ENCODE peak calls at places on chromosomes 13 and 19, in six cellular contexts. H is endothelial cell of umbilical vein, B is sigmoid colon, Y is stomach, N is HL-60, R is K562. P is an unnamed sample.

GRCh38 chr13:41603917-41604316 is 146.6 kb downstream of the RGCC start:
- DNase-seq in Y (no peak), B (no peak), R (peak; percentile 12), N (no peak), H (peak; percentile 69), P (peak; percentile 17)

GRCh38 chr13:38530492-38530891 is 156.4 kb upstream of the FREM2 start:
- DNase-seq in N (no peak), B (no peak), H (no peak), Y (no peak), R (peak; percentile 4), P (no peak)

GRCh38 chr13:30025351-30025750 is 174.9 kb upstream of the UBL3 start:
- DNase-seq in N (no peak), H (no peak), R (no peak), B (no peak), Y (no peak), P (no peak)

GRCh38 chr13:96836733-96837132 is 157.5 kb downstream of the OXGR1 start:
- DNase-seq in H (no peak), N (no peak), R (no peak), Y (no peak), B (no peak), P (no peak)

GRCh38 chr19:55115446-55116065 is 1.9 kb downstream of the PPP1R12C start:
- DNase-seq in Y (no peak), B (no peak), N (no peak), R (peak; percentile 81), H (peak; percentile 21), P (no peak)

GRCh38 chr13:73809561-73809960 is 324.6 kb downstream of the KLF12 start:
- DNase-seq in N (no peak), Y (no peak), B (no peak), R (no peak), H (peak; percentile 64), P (no peak)

GRCh38 chr19:29771708-29772415 is 39.9 kb upstream of the CCNE1 start:
- DNase-seq in H (peak; percentile 38), R (peak; percentile 77), Y (peak; percentile 41), N (peak; percentile 18), B (no peak), P (peak; percentile 28)

GRCh38 chr19:46717716-46718143 is 816 bp upstream of the PRKD2 start:
- DNase-seq in R (no peak), B (peak; percentile 64), N (peak; percentile 9), H (no peak), Y (no peak), P (no peak)

GRCh38 chr13:24727731-24728601 is 36.0 kb upstream of the RNF17 start:
- DNase-seq in N (peak; percentile 82), H (peak; percentile 71), R (peak; percentile 68), Y (peak; percentile 75), B (no peak), P (peak; percentile 47)

GRCh38 chr19:1513492-1514294 is 874 bp upstream of the ADAMTSL5 start:
- DNase-seq in Y (peak; percentile 53), B (no peak), R (peak; percentile 83), H (no peak), N (peak; percentile 52), P (no peak)

GRCh38 chr19:35170359-35171061 is 16.0 kb downstream of the FXYD5 start:
- DNase-seq in R (no peak), H (no peak), B (peak; percentile 54), N (no peak), Y (no peak), P (no peak)

GRCh38 chr13:57017357-57017756 is 123.4 kb upstream of the PRR20A start:
- DNase-seq in B (no peak), N (no peak), H (no peak), R (no peak), Y (no peak), P (no peak)

GRCh38 chr13:27624071-27624470 is 2.4 kb downstream of the POLR1D start:
- DNase-seq in N (no peak), B (no peak), R (no peak), Y (peak; percentile 27), H (no peak), P (no peak)

GRCh38 chr13:20182231-20182846 is 10.4 kb downstream of the GJB2 start:
- DNase-seq in Y (peak; percentile 48), R (peak; percentile 64), H (peak; percentile 68), B (no peak), N (peak; percentile 77), P (peak; percentile 50)

GRCh38 chr13:113064534-113065405 is 40.8 kb upstream of the F7 start:
- DNase-seq in R (peak; percentile 53), H (no peak), Y (no peak), B (no peak), N (no peak), P (no peak)

GRCh38 chr19:49780861-49781260 is 14.1 kb downstream of the AP2A1 start:
- DNase-seq in R (no peak), N (no peak), B (no peak), H (no peak), Y (no peak), P (no peak)

GRCh38 chr19:9836021-9836420 is 903 bp downstream of the PIN1 start:
- DNase-seq in R (peak; percentile 17), H (no peak), Y (no peak), B (no peak), N (peak; percentile 21), P (no peak)

GRCh38 chr13:48875071-48875470 is 100.6 kb upstream of the FNDC3A start:
- DNase-seq in R (no peak), Y (no peak), N (no peak), H (no peak), B (no peak), P (no peak)

GRCh38 chr19:8366121-8366581 is 2.2 kb downstream of the ANGPTL4 start:
- DNase-seq in B (no peak), R (no peak), N (no peak), H (no peak), Y (no peak), P (no peak)

GRCh38 chr19:8361921-8362793 is 1.8 kb upstream of the ANGPTL4 start:
- DNase-seq in H (peak; percentile 99), R (no peak), Y (peak; percentile 98), B (peak; percentile 99), N (peak; percentile 70), P (peak; percentile 93)

GRCh38 chr19:8366961-8367326 is 3.0 kb downstream of the ANGPTL4 start:
- DNase-seq in N (no peak), B (peak; percentile 87), R (no peak), H (no peak), Y (no peak), P (no peak)

GRCh38 chr19:8367327-8368001 is 3.5 kb downstream of the ANGPTL4 start:
- DNase-seq in Y (peak; percentile 96), H (peak; percentile 96), N (no peak), B (peak; percentile 97), R (peak; percentile 58), P (no peak)

DNA sequence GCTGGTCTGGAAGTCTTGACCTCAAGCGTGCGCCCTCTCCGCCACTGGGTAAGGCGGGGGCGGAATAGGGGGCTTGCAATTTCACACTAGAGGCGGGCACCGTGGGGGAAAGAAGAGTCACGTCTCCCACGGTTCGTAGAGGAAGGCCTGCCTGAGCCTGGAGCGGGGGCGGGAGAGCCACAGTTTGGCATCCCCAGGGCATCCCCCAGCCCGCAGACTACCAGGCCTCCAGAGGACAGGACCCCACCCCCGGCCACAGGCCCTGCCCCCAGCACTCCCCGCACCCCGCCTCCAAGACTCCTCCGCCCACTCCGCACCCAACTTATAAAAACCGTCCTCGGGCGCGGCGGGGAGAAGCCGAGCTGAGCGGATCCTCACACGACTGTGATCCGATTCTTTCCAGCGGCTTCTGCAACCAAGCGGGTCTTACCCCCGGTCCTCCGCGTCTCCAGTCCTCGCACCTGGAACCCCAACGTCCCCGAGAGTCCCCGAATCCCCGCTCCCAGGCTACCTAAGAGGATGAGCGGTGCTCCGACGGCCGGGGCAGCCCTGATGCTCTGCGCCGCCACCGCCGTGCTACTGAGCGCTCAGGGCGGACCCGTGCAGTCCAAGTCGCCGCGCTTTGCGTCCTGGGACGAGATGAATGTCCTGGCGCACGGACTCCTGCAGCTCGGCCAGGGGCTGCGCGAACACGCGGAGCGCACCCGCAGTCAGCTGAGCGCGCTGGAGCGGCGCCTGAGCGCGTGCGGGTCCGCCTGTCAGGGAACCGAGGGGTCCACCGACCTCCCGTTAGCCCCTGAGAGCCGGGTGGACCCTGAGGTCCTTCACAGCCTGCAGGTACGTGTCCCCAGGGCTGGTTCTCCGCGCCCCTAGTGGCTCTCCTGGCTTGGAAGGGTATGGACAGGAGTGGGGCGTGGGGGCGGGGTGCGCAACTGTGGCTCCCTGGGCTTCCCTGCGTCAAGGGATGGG is at the start of gene ANGPTL4:
- DNase-seq in Y (peak; percentile 82), B (peak; percentile 94), N (peak; percentile 7), H (peak; percentile 68), R (peak; percentile 68), P (no peak)
- TF ChIP-seq POLR2AphosphoS5 in Y (peak; percentile 58), B (peak; percentile 90), N (no peak), H (peak; percentile 72), R (no peak), P (peak; percentile 89)

GRCh38 chr13:59877933-59878332 is 285.8 kb downstream of the DIAPH3 start:
- DNase-seq in Y (no peak), R (no peak), B (no peak), N (no peak), H (no peak), P (no peak)
- TF ChIP-seq POLR2AphosphoS5 in Y (no peak), R (no peak), B (no peak), N (no peak), H (no peak), P (no peak)

DNA sequence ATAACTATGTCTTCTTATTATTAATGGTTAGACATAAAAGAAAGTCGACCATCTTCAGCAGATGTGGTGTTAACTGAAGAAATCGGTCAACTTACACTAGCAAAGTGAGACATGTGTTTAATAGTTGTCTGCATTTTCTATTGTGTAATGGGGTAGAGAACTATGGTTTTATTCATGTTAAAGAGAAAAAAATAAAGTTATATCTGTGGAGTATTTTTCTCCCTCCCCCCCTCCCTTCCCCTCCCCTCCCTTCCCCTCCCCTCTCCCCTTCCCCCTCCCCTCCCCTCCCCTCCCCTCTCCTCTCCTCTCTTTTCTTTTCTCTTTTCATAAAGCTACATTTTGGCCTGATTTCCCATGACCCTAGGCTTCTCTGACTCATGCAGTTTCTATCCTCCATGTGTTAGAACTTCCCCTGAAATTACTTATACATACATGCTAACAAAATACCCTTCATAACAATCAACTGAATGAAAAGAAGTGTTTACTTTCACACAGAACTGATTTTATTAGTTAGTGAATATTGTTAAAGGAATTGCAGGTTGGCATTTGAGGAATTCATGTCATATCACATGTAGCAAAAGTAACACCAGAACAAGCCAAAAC is 1431.0 kb upstream of the ATXN8OS start:
- DNase-seq in H (no peak), Y (no peak), R (no peak), B (no peak), N (no peak), P (no peak)
- TF ChIP-seq POLR2AphosphoS5 in H (no peak), Y (no peak), R (no peak), B (no peak), N (no peak), P (no peak)

GRCh38 chr19:38988632-38989031 is 13.1 kb upstream of the FBXO17 start:
- DNase-seq in N (no peak), H (no peak), Y (no peak), R (no peak), B (no peak), P (no peak)

GRCh38 chr19:38990949-38991697 is 15.6 kb upstream of the FBXO17 start:
- DNase-seq in N (no peak), R (no peak), Y (no peak), B (no peak), H (no peak), P (no peak)

GRCh38 chr19:38989066-38989605 is 13.6 kb upstream of the FBXO17 start:
- DNase-seq in R (no peak), B (no peak), Y (no peak), H (no peak), N (no peak), P (no peak)

DNA sequence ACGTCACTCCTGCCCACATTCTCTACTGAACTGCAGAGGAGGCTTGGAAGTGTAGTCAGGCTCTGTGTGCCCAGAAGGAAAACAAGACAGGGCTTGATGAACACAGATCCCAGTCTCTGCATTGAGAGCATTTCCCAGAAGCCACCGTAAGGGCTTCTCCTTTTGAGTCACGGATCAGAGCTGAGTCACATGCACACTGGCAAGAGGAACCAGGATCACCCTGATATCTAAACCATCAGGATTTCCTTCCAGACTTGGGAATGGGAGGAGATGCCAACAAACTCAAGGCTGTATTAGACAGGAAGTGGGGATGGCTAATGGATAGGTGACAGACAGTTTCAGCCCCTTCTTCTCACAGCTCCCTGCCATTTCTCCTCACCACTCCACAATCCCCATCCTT is 17.7 kb upstream of the FBXO17 start:
- DNase-seq in H (peak; percentile 62), Y (no peak), R (no peak), N (no peak), B (no peak), P (no peak)
- TF ChIP-seq POLR2AphosphoS5 in H (peak; percentile 66), Y (no peak), R (no peak), N (no peak), B (no peak), P (no peak)

P was measured in Panc1.